ENCODE peak calls at places on chromosomes 7 and 10, in nine cellular contexts. One of them, this sample, is unnamed.

GRCh38 chr10:99784025-99784730 is 1.7 kb downstream of the ABCC2 start:
- DNase-seq in CD8-positive, alpha-beta T cell: no peak
- DNase-seq in sigmoid colon: no peak
- DNase-seq in heart right ventricle: no peak
- DNase-seq in Peyer's patch: peak; percentile 50
- DNase-seq in cardiac muscle cell: no peak
- DNase-seq in brain microvascular endothelial cell: peak; percentile 80
- DNase-seq in heart left ventricle: no peak
- DNase-seq in A549: peak; percentile 69
- DNase-seq in this sample: no peak

GRCh38 chr7:149776305-149776704 is 2.9 kb upstream of the ZNF467 start:
- DNase-seq in CD8-positive, alpha-beta T cell: no peak
- DNase-seq in sigmoid colon: peak; percentile 84
- DNase-seq in heart right ventricle: peak; percentile 82
- DNase-seq in Peyer's patch: peak; percentile 65
- DNase-seq in cardiac muscle cell: peak; percentile 81
- DNase-seq in brain microvascular endothelial cell: peak; percentile 29
- DNase-seq in heart left ventricle: peak; percentile 90
- DNase-seq in A549: no peak
- DNase-seq in this sample: no peak

GRCh38 chr10:69228151-69228550 is 8.0 kb downstream of the HKDC1 start:
- DNase-seq in CD8-positive, alpha-beta T cell: no peak
- DNase-seq in sigmoid colon: no peak
- DNase-seq in heart right ventricle: no peak
- DNase-seq in Peyer's patch: no peak
- DNase-seq in cardiac muscle cell: no peak
- DNase-seq in brain microvascular endothelial cell: no peak
- DNase-seq in heart left ventricle: no peak
- DNase-seq in A549: no peak
- DNase-seq in this sample: no peak

GRCh38 chr10:119768455-119769094 is 42.7 kb downstream of the INPP5F start:
- DNase-seq in CD8-positive, alpha-beta T cell: no peak
- DNase-seq in sigmoid colon: no peak
- DNase-seq in heart right ventricle: no peak
- DNase-seq in Peyer's patch: no peak
- DNase-seq in cardiac muscle cell: no peak
- DNase-seq in brain microvascular endothelial cell: no peak
- DNase-seq in heart left ventricle: no peak
- DNase-seq in A549: no peak
- DNase-seq in this sample: no peak

GRCh38 chr10:12540341-12540781 is 191.0 kb downstream of the CAMK1D start:
- DNase-seq in CD8-positive, alpha-beta T cell: no peak
- DNase-seq in sigmoid colon: no peak
- DNase-seq in heart right ventricle: no peak
- DNase-seq in Peyer's patch: no peak
- DNase-seq in cardiac muscle cell: no peak
- DNase-seq in brain microvascular endothelial cell: peak; percentile 69
- DNase-seq in heart left ventricle: no peak
- DNase-seq in A549: no peak
- DNase-seq in this sample: no peak

GRCh38 chr7:723541-723940 is 3.0 kb upstream of the DNAAF5 start:
- DNase-seq in CD8-positive, alpha-beta T cell: no peak
- DNase-seq in sigmoid colon: peak; percentile 39
- DNase-seq in heart right ventricle: no peak
- DNase-seq in Peyer's patch: no peak
- DNase-seq in cardiac muscle cell: no peak
- DNase-seq in brain microvascular endothelial cell: no peak
- DNase-seq in heart left ventricle: no peak
- DNase-seq in A549: no peak
- DNase-seq in this sample: no peak

GRCh38 chr7:22561356-22561755 is 61.4 kb upstream of the STEAP1B start:
- DNase-seq in CD8-positive, alpha-beta T cell: no peak
- DNase-seq in sigmoid colon: peak; percentile 91
- DNase-seq in heart right ventricle: peak; percentile 62
- DNase-seq in Peyer's patch: peak; percentile 68
- DNase-seq in cardiac muscle cell: peak; percentile 92
- DNase-seq in brain microvascular endothelial cell: peak; percentile 99
- DNase-seq in heart left ventricle: peak; percentile 72
- DNase-seq in A549: peak; percentile 78
- DNase-seq in this sample: peak; percentile 58

GRCh38 chr7:28205505-28205904 is 24.9 kb upstream of the JAZF1 start:
- DNase-seq in CD8-positive, alpha-beta T cell: no peak
- DNase-seq in sigmoid colon: no peak
- DNase-seq in heart right ventricle: no peak
- DNase-seq in Peyer's patch: no peak
- DNase-seq in cardiac muscle cell: no peak
- DNase-seq in brain microvascular endothelial cell: no peak
- DNase-seq in heart left ventricle: no peak
- DNase-seq in A549: no peak
- DNase-seq in this sample: no peak

GRCh38 chr10:12465385-12466136 is 116.2 kb downstream of the CAMK1D start:
- DNase-seq in CD8-positive, alpha-beta T cell: no peak
- DNase-seq in sigmoid colon: no peak
- DNase-seq in heart right ventricle: no peak
- DNase-seq in Peyer's patch: no peak
- DNase-seq in cardiac muscle cell: no peak
- DNase-seq in brain microvascular endothelial cell: no peak
- DNase-seq in heart left ventricle: no peak
- DNase-seq in A549: no peak
- DNase-seq in this sample: no peak

GRCh38 chr10:71239946-71240795 is 27.8 kb downstream of the UNC5B start:
- DNase-seq in CD8-positive, alpha-beta T cell: no peak
- DNase-seq in sigmoid colon: no peak
- DNase-seq in heart right ventricle: peak; percentile 63
- DNase-seq in Peyer's patch: no peak
- DNase-seq in cardiac muscle cell: no peak
- DNase-seq in brain microvascular endothelial cell: no peak
- DNase-seq in heart left ventricle: peak; percentile 77
- DNase-seq in A549: no peak
- DNase-seq in this sample: no peak

GRCh38 chr7:131606346-131607290 is 50.2 kb upstream of the PODXL start:
- DNase-seq in CD8-positive, alpha-beta T cell: no peak
- DNase-seq in sigmoid colon: no peak
- DNase-seq in heart right ventricle: no peak
- DNase-seq in Peyer's patch: no peak
- DNase-seq in cardiac muscle cell: no peak
- DNase-seq in brain microvascular endothelial cell: no peak
- DNase-seq in heart left ventricle: no peak
- DNase-seq in A549: no peak
- DNase-seq in this sample: no peak

DNA sequence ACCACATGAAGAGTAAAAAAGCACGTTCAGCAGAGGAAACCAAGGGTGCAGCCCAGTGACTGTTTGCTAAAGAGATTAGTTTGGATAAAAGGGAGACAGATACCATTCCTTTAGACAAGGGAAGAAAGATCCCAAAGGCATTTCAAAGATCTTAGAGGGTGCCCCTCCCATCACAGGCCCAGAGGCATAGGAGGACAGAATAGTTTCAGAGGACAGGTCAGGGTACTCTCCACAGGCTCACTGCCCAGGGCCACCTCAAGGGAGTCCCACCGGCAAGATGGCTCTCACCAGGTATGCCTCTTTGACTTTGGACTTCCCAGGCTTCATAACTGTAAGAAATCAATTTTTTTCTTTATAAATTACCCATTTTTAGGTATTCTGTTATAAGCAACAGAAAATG is 4.7 kb upstream of the TCTN3 start:
- DNase-seq in CD8-positive, alpha-beta T cell: no peak
- DNase-seq in sigmoid colon: no peak
- DNase-seq in heart right ventricle: no peak
- DNase-seq in Peyer's patch: no peak
- DNase-seq in cardiac muscle cell: no peak
- DNase-seq in brain microvascular endothelial cell: no peak
- DNase-seq in heart left ventricle: no peak
- DNase-seq in A549: no peak
- DNase-seq in this sample: no peak
- H3K27ac ChIP-seq in CD8-positive, alpha-beta T cell: no peak overlapping the region
- H3K27ac ChIP-seq in sigmoid colon: no peak overlapping the region
- H3K27ac ChIP-seq in heart right ventricle: no peak overlapping the region
- H3K27ac ChIP-seq in Peyer's patch: no peak overlapping the region
- H3K27ac ChIP-seq in cardiac muscle cell: no peak overlapping the region
- H3K27ac ChIP-seq in brain microvascular endothelial cell: no peak overlapping the region
- H3K27ac ChIP-seq in heart left ventricle: no peak overlapping the region
- H3K27ac ChIP-seq in A549: no peak overlapping the region
- H3K27ac ChIP-seq in this sample: no peak overlapping the region

GRCh38 chr7:38830826-38831225 is 78.2 kb downstream of the VPS41 start:
- DNase-seq in CD8-positive, alpha-beta T cell: no peak
- DNase-seq in sigmoid colon: no peak
- DNase-seq in heart right ventricle: no peak
- DNase-seq in Peyer's patch: no peak
- DNase-seq in cardiac muscle cell: no peak
- DNase-seq in brain microvascular endothelial cell: no peak
- DNase-seq in heart left ventricle: no peak
- DNase-seq in A549: no peak
- DNase-seq in this sample: no peak

GRCh38 chr7:38834357-38834756 is 74.6 kb downstream of the VPS41 start:
- DNase-seq in CD8-positive, alpha-beta T cell: no peak
- DNase-seq in sigmoid colon: no peak
- DNase-seq in heart right ventricle: no peak
- DNase-seq in Peyer's patch: no peak
- DNase-seq in cardiac muscle cell: no peak
- DNase-seq in brain microvascular endothelial cell: no peak
- DNase-seq in heart left ventricle: no peak
- DNase-seq in A549: no peak
- DNase-seq in this sample: no peak

GRCh38 chr7:38833329-38833728 is 75.7 kb downstream of the VPS41 start:
- DNase-seq in CD8-positive, alpha-beta T cell: no peak
- DNase-seq in sigmoid colon: no peak
- DNase-seq in heart right ventricle: no peak
- DNase-seq in Peyer's patch: no peak
- DNase-seq in cardiac muscle cell: no peak
- DNase-seq in brain microvascular endothelial cell: no peak
- DNase-seq in heart left ventricle: no peak
- DNase-seq in A549: no peak
- DNase-seq in this sample: no peak

GRCh38 chr7:38825721-38826440 is 83.1 kb downstream of the VPS41 start:
- DNase-seq in CD8-positive, alpha-beta T cell: no peak
- DNase-seq in sigmoid colon: no peak
- DNase-seq in heart right ventricle: no peak
- DNase-seq in Peyer's patch: no peak
- DNase-seq in cardiac muscle cell: peak; percentile 34
- DNase-seq in brain microvascular endothelial cell: peak; percentile 18
- DNase-seq in heart left ventricle: no peak
- DNase-seq in A549: no peak
- DNase-seq in this sample: no peak

GRCh38 chr7:38831262-38831661 is 77.7 kb downstream of the VPS41 start:
- DNase-seq in CD8-positive, alpha-beta T cell: no peak
- DNase-seq in sigmoid colon: no peak
- DNase-seq in heart right ventricle: no peak
- DNase-seq in Peyer's patch: no peak
- DNase-seq in cardiac muscle cell: no peak
- DNase-seq in brain microvascular endothelial cell: no peak
- DNase-seq in heart left ventricle: no peak
- DNase-seq in A549: no peak
- DNase-seq in this sample: no peak
- TF ChIP-seq CTCF in CD8-positive, alpha-beta T cell: no peak
- TF ChIP-seq CTCF in sigmoid colon: no peak
- TF ChIP-seq CTCF in heart right ventricle: no peak
- TF ChIP-seq CTCF in Peyer's patch: no peak
- TF ChIP-seq CTCF in cardiac muscle cell: no peak
- TF ChIP-seq CTCF in brain microvascular endothelial cell: no peak
- TF ChIP-seq CTCF in heart left ventricle: no peak
- TF ChIP-seq CTCF in A549: no peak
- TF ChIP-seq CTCF in this sample: no peak

DNA sequence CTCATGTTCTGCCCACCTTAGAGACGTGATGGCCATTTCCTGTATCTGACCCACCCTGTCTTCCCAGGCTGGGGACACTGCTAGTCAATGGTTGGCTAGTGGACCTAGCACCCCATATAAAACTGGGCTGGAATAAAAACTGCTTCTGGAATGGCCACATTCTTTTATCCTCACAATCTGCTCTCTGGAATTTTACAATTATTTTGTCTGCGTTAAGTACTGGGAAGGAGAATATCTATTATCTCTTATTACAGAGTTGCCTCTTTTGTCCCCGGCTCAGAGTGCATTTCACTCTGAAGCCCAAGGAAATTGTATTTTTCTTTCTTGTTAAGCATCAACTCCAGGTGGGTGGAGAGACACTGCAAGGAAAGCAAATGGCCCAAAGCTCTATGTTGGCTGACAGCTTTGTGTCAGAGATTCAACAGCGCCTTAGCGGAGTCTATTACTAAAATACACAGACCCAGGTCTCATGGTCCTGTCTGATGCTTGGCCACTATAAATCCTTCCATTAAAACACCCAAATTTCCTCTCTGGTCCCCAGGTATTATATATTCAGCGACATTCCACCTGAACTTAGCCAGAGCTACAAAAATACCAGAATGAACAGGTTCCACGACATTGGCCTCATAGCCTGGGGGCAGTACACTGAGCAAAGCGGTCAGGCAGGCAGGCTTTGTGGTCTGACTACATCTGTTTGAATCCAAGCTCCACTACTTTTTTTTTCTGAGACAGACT is 121.7 kb downstream of the PRPF18 start:
- DNase-seq in CD8-positive, alpha-beta T cell: no peak
- DNase-seq in sigmoid colon: no peak
- DNase-seq in heart right ventricle: no peak
- DNase-seq in Peyer's patch: no peak
- DNase-seq in cardiac muscle cell: no peak
- DNase-seq in brain microvascular endothelial cell: no peak
- DNase-seq in heart left ventricle: no peak
- DNase-seq in A549: no peak
- DNase-seq in this sample: no peak
- H3K27ac ChIP-seq in CD8-positive, alpha-beta T cell: no peak overlapping the region
- H3K27ac ChIP-seq in sigmoid colon: peak overlapping the region; percentile 71
- H3K27ac ChIP-seq in heart right ventricle: peak overlapping the region; percentile 91
- H3K27ac ChIP-seq in Peyer's patch: peak overlapping the region; percentile 55
- H3K27ac ChIP-seq in cardiac muscle cell: no peak overlapping the region
- H3K27ac ChIP-seq in brain microvascular endothelial cell: peak overlapping the region; percentile 60
- H3K27ac ChIP-seq in heart left ventricle: peak overlapping the region; percentile 76
- H3K27ac ChIP-seq in A549: peak overlapping the region; percentile 89
- H3K27ac ChIP-seq in this sample: peak overlapping the region; percentile 63

GRCh38 chr10:66924674-66925345 is 1.0 kb upstream of the LRRTM3 start:
- DNase-seq in CD8-positive, alpha-beta T cell: no peak
- DNase-seq in sigmoid colon: no peak
- DNase-seq in heart right ventricle: no peak
- DNase-seq in Peyer's patch: no peak
- DNase-seq in cardiac muscle cell: no peak
- DNase-seq in brain microvascular endothelial cell: peak; percentile 21
- DNase-seq in heart left ventricle: no peak
- DNase-seq in A549: no peak
- DNase-seq in this sample: no peak

GRCh38 chr10:66928000-66928770 is 2.3 kb downstream of the LRRTM3 start:
- DNase-seq in CD8-positive, alpha-beta T cell: no peak
- DNase-seq in sigmoid colon: peak; percentile 49
- DNase-seq in heart right ventricle: no peak
- DNase-seq in Peyer's patch: peak; percentile 40
- DNase-seq in cardiac muscle cell: peak; percentile 32
- DNase-seq in brain microvascular endothelial cell: peak; percentile 44
- DNase-seq in heart left ventricle: peak; percentile 60
- DNase-seq in A549: no peak
- DNase-seq in this sample: peak; percentile 66

GRCh38 chr10:66926841-66927240 is 1.0 kb downstream of the LRRTM3 start:
- DNase-seq in CD8-positive, alpha-beta T cell: no peak
- DNase-seq in sigmoid colon: no peak
- DNase-seq in heart right ventricle: no peak
- DNase-seq in Peyer's patch: no peak
- DNase-seq in cardiac muscle cell: no peak
- DNase-seq in brain microvascular endothelial cell: no peak
- DNase-seq in heart left ventricle: no peak
- DNase-seq in A549: no peak
- DNase-seq in this sample: no peak

GRCh38 chr10:66927271-66927950 is 1.6 kb downstream of the LRRTM3 start:
- DNase-seq in CD8-positive, alpha-beta T cell: no peak
- DNase-seq in sigmoid colon: no peak
- DNase-seq in heart right ventricle: no peak
- DNase-seq in Peyer's patch: no peak
- DNase-seq in cardiac muscle cell: no peak
- DNase-seq in brain microvascular endothelial cell: no peak
- DNase-seq in heart left ventricle: no peak
- DNase-seq in A549: no peak
- DNase-seq in this sample: no peak

GRCh38 chr10:66925896-66926719 is at the start of gene LRRTM3:
- DNase-seq in CD8-positive, alpha-beta T cell: no peak
- DNase-seq in sigmoid colon: peak; percentile 66
- DNase-seq in heart right ventricle: peak; percentile 17
- DNase-seq in Peyer's patch: peak; percentile 55
- DNase-seq in cardiac muscle cell: peak; percentile 89
- DNase-seq in brain microvascular endothelial cell: peak; percentile 88
- DNase-seq in heart left ventricle: no peak
- DNase-seq in A549: peak; percentile 70
- DNase-seq in this sample: peak; percentile 79
- TF ChIP-seq CTCF in CD8-positive, alpha-beta T cell: no peak
- TF ChIP-seq CTCF in sigmoid colon: no peak
- TF ChIP-seq CTCF in heart right ventricle: peak; percentile 25
- TF ChIP-seq CTCF in Peyer's patch: peak; percentile 37
- TF ChIP-seq CTCF in cardiac muscle cell: peak; percentile 76
- TF ChIP-seq CTCF in brain microvascular endothelial cell: peak; percentile 81
- TF ChIP-seq CTCF in heart left ventricle: peak; percentile 58
- TF ChIP-seq CTCF in A549: peak; percentile 45
- TF ChIP-seq CTCF in this sample: peak; percentile 78

This sample was measured in dorsolateral prefrontal cortex.